ENCODE peak calls at places on chromosome 4, in five cellular contexts. K, M, J, D and B are unnamed samples.

GRCh38 chr4:1506956-1507721 is 100.9 kb upstream of the NKX1-1 start:
- DNase-seq in K (no peak), M (no peak), J (no peak), D (no peak), B (no peak)

GRCh38 chr4:8108991-8109390 is 49.6 kb downstream of the ABLIM2 start:
- DNase-seq in K (no peak), M (no peak), J (no peak), D (peak), B (no peak)

GRCh38 chr4:88027611-88028608 is 20.5 kb downstream of the PKD2 start:
- DNase-seq in K (peak), M (no peak), J (peak), D (no peak), B (no peak)

GRCh38 chr4:124230268-124230667 is 482.3 kb downstream of the ANKRD50 start:
- DNase-seq in K (no peak), M (no peak), J (no peak), D (no peak), B (no peak)

GRCh38 chr4:141711211-141711610 is 74.8 kb downstream of the IL15 start:
- DNase-seq in K (peak), M (peak), J (peak), D (no peak), B (no peak)

GRCh38 chr4:136864580-136865185 is 667.6 kb downstream of the PCDH18 start:
- DNase-seq in K (peak), M (peak), J (peak), D (peak), B (no peak)

GRCh38 chr4:40940317-40940720 is 190.6 kb downstream of the NSUN7 start:
- DNase-seq in K (no peak), M (no peak), J (peak), D (no peak), B (peak)

GRCh38 chr4:67549123-67549522 is 3.8 kb upstream of the CENPC start:
- DNase-seq in K (no peak), M (no peak), J (peak), D (no peak), B (no peak)

GRCh38 chr4:16757080-16757521 is 141.3 kb downstream of the LDB2 start:
- DNase-seq in K (no peak), M (no peak), J (peak), D (no peak), B (no peak)

GRCh38 chr4:1554876-1555265 is 129.2 kb downstream of the FAM53A start:
- DNase-seq in K (no peak), M (no peak), J (no peak), D (no peak), B (no peak)

GRCh38 chr4:77581724-77582123 is 23.9 kb upstream of the CXCL13 start:
- DNase-seq in K (no peak), M (no peak), J (peak), D (no peak), B (no peak)

GRCh38 chr4:176377705-176378302 is 58.0 kb downstream of the SPCS3 start:
- DNase-seq in K (no peak), M (peak), J (peak), D (no peak), B (no peak)

GRCh38 chr4:25351777-25352421 is 25.2 kb upstream of the ANAPC4 start:
- DNase-seq in K (no peak), M (no peak), J (peak), D (no peak), B (no peak)

GRCh38 chr4:72767903-72768817 is 199.1 kb upstream of the ADAMTS3 start:
- DNase-seq in K (peak), M (no peak), J (peak), D (no peak), B (no peak)

GRCh38 chr4:2060578-2061207 is 1.6 kb downstream of the NAT8L start:
- DNase-seq in K (no peak), M (peak), J (no peak), D (no peak), B (no peak)

GRCh38 chr4:177308125-177308524 is 1.5 kb upstream of the NEIL3 start:
- DNase-seq in K (peak), M (no peak), J (peak), D (peak), B (no peak)

GRCh38 chr4:103718993-103719319 is 829 bp downstream of the TACR3 start:
- DNase-seq in K (no peak), M (peak), J (peak), D (no peak), B (no peak)

GRCh38 chr4:42761804-42762203 is 104.9 kb upstream of the ATP8A1 start:
- DNase-seq in K (no peak), M (no peak), J (no peak), D (no peak), B (no peak)

GRCh38 chr4:10979032-10979431 is 294.5 kb upstream of the CLNK start:
- DNase-seq in K (no peak), M (no peak), J (no peak), D (no peak), B (no peak)

GRCh38 chr4:82201303-82201702 is 172.5 kb downstream of the HNRNPD start:
- DNase-seq in K (peak), M (no peak), J (no peak), D (no peak), B (no peak)

GRCh38 chr4:20284990-20285389 is 33.3 kb downstream of the SLIT2 start:
- DNase-seq in K (no peak), M (no peak), J (peak), D (no peak), B (no peak)

GRCh38 chr4:31917334-31917733 is 1197.2 kb downstream of the PCDH7 start:
- DNase-seq in K (no peak), M (no peak), J (no peak), D (no peak), B (no peak)

GRCh38 chr4:186404562-186405134 is 138.7 kb downstream of the F11 start:
- DNase-seq in K (no peak), M (no peak), J (no peak), D (no peak), B (no peak)

GRCh38 chr4:70632028-70632427 is 3.5 kb downstream of the ENAM start:
- DNase-seq in K (peak), M (no peak), J (peak), D (no peak), B (no peak)

GRCh38 chr4:19924761-19925160 is 326.9 kb upstream of the SLIT2 start:
- DNase-seq in K (peak), M (no peak), J (no peak), D (no peak), B (no peak)

GRCh38 chr4:27068151-27068862 is 207.7 kb downstream of the STIM2 start:
- DNase-seq in K (no peak), M (no peak), J (no peak), D (peak), B (no peak)

GRCh38 chr4:125735107-125735506 is 420.4 kb downstream of the FAT4 start:
- DNase-seq in K (peak), M (peak), J (peak), D (peak), B (no peak)

GRCh38 chr4:120139392-120139791 is 72.7 kb upstream of the MAD2L1 start:
- DNase-seq in K (no peak), M (no peak), J (peak), D (no peak), B (no peak)

GRCh38 chr4:34009951-34010350 is 2234.4 kb downstream of the ARAP2 start:
- DNase-seq in K (no peak), M (no peak), J (no peak), D (no peak), B (no peak)

GRCh38 chr4:115315182-115315581 is 201.8 kb upstream of the NDST4 start:
- DNase-seq in K (no peak), M (no peak), J (no peak), D (no peak), B (no peak)

GRCh38 chr4:130249002-130249401 is 1153.0 kb downstream of the C4orf33 start:
- DNase-seq in K (no peak), M (no peak), J (no peak), D (no peak), B (no peak)

GRCh38 chr4:157290622-157291021 is 70.1 kb downstream of the GRIA2 start:
- DNase-seq in K (no peak), M (no peak), J (no peak), D (no peak), B (no peak)

GRCh38 chr4:7627251-7628250 is 192.8 kb upstream of the PSAPL1 start:
- DNase-seq in K (no peak), M (no peak), J (no peak), D (no peak), B (no peak)

GRCh38 chr4:145907827-145908226 is 30.8 kb downstream of the ZNF827 start:
- DNase-seq in K (no peak), M (no peak), J (no peak), D (no peak), B (no peak)

GRCh38 chr4:3324093-3324815 is 31.4 kb downstream of the RGS12 start:
- DNase-seq in K (no peak), M (peak), J (no peak), D (no peak), B (no peak)
- TF ChIP-seq CTCF in K (no peak), M (no peak), J (no peak), D (no peak), B (no peak)

GRCh38 chr4:143381171-143382118 is 44.8 kb downstream of the GAB1 start:
- DNase-seq in K (peak), M (peak), J (peak), D (peak), B (peak)
- H3K4me3 ChIP-seq in K (no peak), M (no peak), J (no peak), D (no peak), B (no peak)

DNA sequence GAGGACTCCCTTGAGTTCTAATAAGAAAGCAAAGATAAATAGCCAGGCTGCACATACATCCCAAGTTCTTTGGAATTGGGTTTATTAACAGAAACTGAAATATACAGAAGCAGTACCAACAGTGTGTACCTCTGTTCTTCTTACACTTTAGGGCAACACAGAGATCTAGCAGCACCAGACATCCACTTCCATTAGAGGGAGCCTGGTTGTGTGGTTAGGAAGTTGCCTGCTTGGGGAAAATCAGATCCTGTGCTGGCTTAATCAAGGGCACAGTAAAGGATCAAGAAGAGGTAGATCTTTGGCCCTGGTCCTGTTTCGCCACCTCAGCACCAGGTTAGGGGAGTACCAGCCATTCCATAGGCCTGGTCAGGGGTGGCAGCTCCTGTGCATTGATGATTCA is 231.1 kb upstream of the ARHGAP24 start:
- DNase-seq in K (no peak), M (peak), J (peak), D (no peak), B (no peak)
- TF ChIP-seq CTCF in K (no peak), M (no peak), J (peak), D (no peak), B (no peak)

DNA sequence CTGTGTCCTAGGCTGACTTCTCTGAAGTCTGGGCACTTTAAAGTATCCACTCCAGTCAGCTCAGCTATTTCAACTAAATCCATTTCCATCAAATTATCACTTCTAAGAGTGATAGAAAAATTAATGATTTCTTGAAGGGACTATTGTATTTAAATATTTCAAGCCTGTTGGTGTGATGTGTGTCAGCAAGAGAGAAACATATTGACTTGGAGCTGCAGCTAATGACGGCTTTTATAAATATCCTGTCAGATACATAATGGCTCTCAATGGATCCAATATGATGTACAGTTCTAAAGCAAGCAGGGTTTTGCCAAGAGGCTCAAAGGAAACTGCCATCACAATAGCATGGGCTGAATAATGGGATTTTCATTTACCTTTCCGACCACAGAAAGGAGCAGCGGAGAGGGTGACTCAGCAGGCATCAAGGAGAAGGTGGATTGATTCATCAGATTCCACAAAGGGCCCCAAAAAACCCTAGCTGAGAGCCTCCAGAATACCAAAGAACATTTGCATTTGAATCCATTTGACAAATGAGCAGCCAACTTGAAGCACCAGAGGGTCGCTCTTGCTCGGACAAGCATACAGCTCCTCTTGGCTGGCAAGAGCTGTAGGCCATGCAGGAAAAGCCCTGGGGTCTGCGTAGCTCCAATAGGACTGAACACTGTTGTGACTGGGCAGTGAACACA is 355.8 kb upstream of the NOCT start:
- DNase-seq in K (no peak), M (no peak), J (no peak), D (no peak), B (no peak)
- H3K4me3 ChIP-seq in K (no peak), M (no peak), J (no peak), D (no peak), B (no peak)

GRCh38 chr4:100977274-100977673 is 370.1 kb downstream of the PPP3CA start:
- DNase-seq in K (no peak), M (no peak), J (no peak), D (no peak), B (no peak)

GRCh38 chr4:100983426-100983825 is 363.9 kb downstream of the PPP3CA start:
- DNase-seq in K (no peak), M (no peak), J (peak), D (no peak), B (no peak)

GRCh38 chr4:100981447-100982204 is 365.7 kb downstream of the PPP3CA start:
- DNase-seq in K (no peak), M (no peak), J (peak), D (peak), B (no peak)

GRCh38 chr4:100982345-100982744 is 365.0 kb downstream of the PPP3CA start:
- DNase-seq in K (no peak), M (no peak), J (peak), D (no peak), B (no peak)

GRCh38 chr4:100977746-100978397 is 369.5 kb downstream of the PPP3CA start:
- DNase-seq in K (peak), M (no peak), J (peak), D (peak), B (no peak)
- TF ChIP-seq CTCF in K (no peak), M (no peak), J (no peak), D (no peak), B (no peak)